ENCODE peak calls at places on chromosomes 12 and 14, in seven cellular contexts. E, O, R, I, T, J and D are unnamed samples. For H3K4me1, the result is how much of the 10 kb centered on the place peaks cover.

GRCh38 chr14:27881063-27881462 is 885.5 kb upstream of the FOXG1 start:
- DNase-seq in O (no peak), T (no peak), R (no peak), J (no peak), I (no peak), E (no peak), D (no peak)

GRCh38 chr14:95102678-95103039 is 54.7 kb downstream of the DICER1 start:
- DNase-seq in J (no peak), I (no peak), E (no peak), R (no peak), O (no peak), T (no peak), D (no peak)

GRCh38 chr12:101557092-101557491 is 37.7 kb upstream of the MYBPC1 start:
- DNase-seq in E (no peak), O (no peak), I (peak), R (no peak), T (no peak), J (no peak), D (no peak)

GRCh38 chr14:71629765-71630502 is 302.3 kb upstream of the RGS6 start:
- DNase-seq in E (no peak), I (peak), T (no peak), O (peak), R (peak), J (no peak), D (no peak)

GRCh38 chr12:63308701-63309100 is 157.7 kb upstream of the AVPR1A start:
- DNase-seq in I (peak), J (no peak), O (no peak), E (no peak), T (no peak), R (peak), D (no peak)

GRCh38 chr14:90383731-90384542 is 12.9 kb upstream of the CALM1 start:
- DNase-seq in T (peak), J (peak), I (peak), R (peak), E (peak), O (peak), D (no peak)

GRCh38 chr12:117968826-117969659 is at the start of gene KSR2:
- DNase-seq in I (peak), J (peak), O (peak), T (peak), E (no peak), R (peak), D (peak)

GRCh38 chr14:61122862-61123261 is 141.8 kb downstream of the SLC38A6 start:
- DNase-seq in T (no peak), E (no peak), O (no peak), I (no peak), J (no peak), R (no peak), D (no peak)

GRCh38 chr12:77220586-77220985 is 155.2 kb upstream of the E2F7 start:
- DNase-seq in J (peak), O (no peak), I (no peak), R (no peak), E (no peak), T (no peak), D (no peak)

GRCh38 chr12:52992699-52993557 is 13.3 kb upstream of the EIF4B start:
- DNase-seq in T (no peak), R (peak), O (peak), E (peak), I (no peak), J (peak), D (peak)

GRCh38 chr14:73248294-73248868 is 11.1 kb downstream of the PAPLN start:
- DNase-seq in I (no peak), E (no peak), R (peak), O (peak), J (peak), T (no peak), D (peak)

GRCh38 chr14:91089958-91090535 is 23.8 kb upstream of the DGLUCY start:
- DNase-seq in J (no peak), R (no peak), I (no peak), E (no peak), O (no peak), T (no peak), D (no peak)

GRCh38 chr12:103817791-103818190 is 23.2 kb downstream of the NT5DC3 start:
- DNase-seq in O (no peak), R (no peak), J (no peak), I (no peak), T (no peak), E (no peak), D (no peak)

GRCh38 chr12:66633676-66634075 is 45.2 kb downstream of the GRIP1 start:
- DNase-seq in T (no peak), R (no peak), I (peak), O (peak), J (peak), E (no peak), D (peak)

GRCh38 chr12:106753526-106753925 is 21.0 kb upstream of the RIC8B start:
- DNase-seq in T (no peak), J (no peak), R (no peak), O (no peak), E (no peak), I (no peak), D (no peak)

GRCh38 chr12:122022393-122023338 is 982 bp downstream of the BCL7A start:
- DNase-seq in E (peak), T (peak), O (peak), R (peak), J (no peak), I (peak), D (no peak)

GRCh38 chr12:90888316-90888715 is 66.7 kb downstream of the CCER1 start:
- DNase-seq in O (no peak), E (no peak), J (no peak), R (no peak), I (peak), T (no peak), D (no peak)

GRCh38 chr12:130675791-130676190 is 40.3 kb downstream of the RIMBP2 start:
- DNase-seq in R (no peak), T (no peak), J (no peak), E (no peak), I (no peak), O (no peak), D (no peak)

GRCh38 chr14:58777541-58777979 is 139.8 kb downstream of the DACT1 start:
- DNase-seq in E (peak), I (no peak), J (peak), T (no peak), R (no peak), O (no peak), D (no peak)

GRCh38 chr14:88204221-88204620 is 118.8 kb downstream of the KCNK10 start:
- DNase-seq in E (no peak), T (no peak), R (no peak), J (no peak), O (peak), I (no peak), D (no peak)

GRCh38 chr14:77041837-77042557 is 13.5 kb upstream of the IRF2BPL start:
- DNase-seq in I (peak), R (peak), T (no peak), E (peak), O (peak), J (peak), D (peak)

GRCh38 chr14:80634106-80634758 is 307.3 kb downstream of the CEP128 start:
- DNase-seq in E (peak), R (peak), J (no peak), T (no peak), I (peak), O (peak), D (peak)

GRCh38 chr12:27024291-27024690 is 1.9 kb downstream of the MED21 start:
- DNase-seq in R (peak), T (no peak), J (no peak), O (no peak), I (peak), E (no peak), D (no peak)

GRCh38 chr12:121190523-121191031 is 19.4 kb upstream of the P2RX4 start:
- DNase-seq in I (peak), O (peak), T (no peak), E (peak), R (peak), J (peak), D (peak)

GRCh38 chr12:3273409-3273853 is 196.3 kb downstream of the TSPAN9 start:
- DNase-seq in I (peak), T (no peak), R (peak), O (peak), J (peak), E (peak), D (peak)

GRCh38 chr14:77221241-77221871 is 39.8 kb downstream of the TMEM63C start:
- DNase-seq in E (no peak), R (no peak), I (no peak), J (no peak), O (no peak), T (no peak), D (no peak)

GRCh38 chr12:13211859-13212664 is 15.5 kb downstream of the EMP1 start:
- DNase-seq in E (peak), R (peak), J (peak), T (peak), O (peak), I (peak), D (no peak)

GRCh38 chr14:95332641-95333040 is 12.9 kb upstream of the CLMN start:
- DNase-seq in E (no peak), I (no peak), J (no peak), R (no peak), T (no peak), O (no peak), D (no peak)

GRCh38 chr12:3622021-3622731 is 130.7 kb downstream of the CRACR2A start:
- DNase-seq in O (no peak), R (peak), T (no peak), I (no peak), J (no peak), E (no peak), D (no peak)

GRCh38 chr12:131120831-131121271 is 167.1 kb downstream of the ADGRD1 start:
- DNase-seq in T (peak), I (no peak), R (no peak), E (no peak), J (no peak), O (no peak), D (no peak)

GRCh38 chr14:103334644-103335603 is 887 bp downstream of the EIF5 start:
- DNase-seq in T (no peak), E (peak), I (peak), J (peak), R (peak), O (peak), D (peak)

GRCh38 chr12:57238854-57239554 is 9.5 kb downstream of the SHMT2 start:
- DNase-seq in E (peak), R (peak), I (peak), O (peak), J (peak), T (peak), D (peak)

GRCh38 chr12:57236925-57237652 is 7.6 kb downstream of the SHMT2 start:
- DNase-seq in O (no peak), E (peak), R (peak), T (peak), I (peak), J (no peak), D (no peak)

GRCh38 chr12:57237653-57237951 is 8.1 kb downstream of the SHMT2 start:
- DNase-seq in O (peak), R (no peak), J (no peak), T (no peak), I (no peak), E (no peak), D (peak)

GRCh38 chr12:57239587-57240068 is 10.1 kb downstream of the SHMT2 start:
- DNase-seq in J (no peak), E (no peak), I (no peak), O (no peak), T (peak), R (peak), D (peak)

DNA sequence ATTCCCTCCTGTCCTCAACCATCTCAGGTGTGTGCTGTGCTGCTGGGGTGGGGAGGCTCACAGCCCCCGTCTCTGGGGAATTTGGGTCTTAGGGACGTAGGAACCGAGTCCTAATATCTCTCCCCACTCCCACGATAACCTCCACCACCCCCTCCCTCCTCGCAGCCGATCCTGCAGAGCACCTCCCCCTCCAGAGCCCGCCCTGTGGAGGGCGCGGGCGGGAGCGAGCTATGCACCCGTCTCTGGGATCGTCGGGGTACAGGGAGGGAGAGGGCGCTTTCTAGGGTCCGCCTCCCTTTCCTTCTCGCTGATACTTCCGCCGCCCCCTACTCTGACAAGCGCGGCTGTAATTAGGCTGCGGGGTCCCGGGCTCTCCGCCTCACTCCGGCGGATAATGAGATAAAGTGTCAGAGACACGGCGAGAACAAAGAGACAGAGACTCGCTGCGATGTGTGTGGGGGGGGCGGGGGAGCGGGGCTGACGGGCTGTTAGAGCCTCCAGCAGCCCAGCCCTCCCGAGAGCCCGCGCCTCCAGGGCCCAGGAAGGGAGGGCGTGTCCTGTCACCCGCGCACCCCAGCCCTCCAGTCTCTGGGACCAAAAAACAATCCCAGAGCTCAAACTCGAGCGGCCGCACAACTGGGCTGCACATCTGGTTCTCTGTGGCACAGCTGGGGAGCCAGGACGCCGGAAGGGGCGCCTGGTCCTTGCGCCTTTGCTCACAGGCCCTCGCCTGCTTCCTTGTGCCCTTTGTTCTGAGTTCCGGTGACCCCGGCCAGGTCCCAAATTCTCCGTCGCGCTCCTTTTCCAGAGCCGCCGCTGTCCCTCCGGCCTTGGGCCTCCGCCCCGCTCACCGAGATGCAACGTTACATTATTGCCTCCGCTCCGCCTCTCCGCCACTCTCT is 8.7 kb downstream of the SHMT2 start:
- DNase-seq in T (peak), J (no peak), E (peak), R (peak), I (no peak), O (no peak), D (no peak)
- H3K9ac ChIP-seq in T (peak), J (peak), E (peak), R (peak), I (peak), O (no peak), D (no peak)

GRCh38 chr14:87044807-87045206 is 948.2 kb downstream of the GALC start:
- DNase-seq in R (no peak), T (no peak), J (peak), I (no peak), E (no peak), O (no peak), D (no peak)
- H3K4me1 ChIP-seq in R (under half), T (under half), J (under half), I (under half), E (under half), O (under half), D (under half)

GRCh38 chr14:50039120-50039517 is 77.3 kb downstream of the VCPKMT start:
- DNase-seq in T (no peak), E (no peak), J (no peak), I (no peak), O (no peak), R (no peak), D (no peak)
- H3K9ac ChIP-seq in T (no peak), E (peak), J (peak), I (no peak), O (peak), R (peak), D (peak)

GRCh38 chr12:114933428-114934160 is 249.6 kb upstream of the TBX3 start:
- DNase-seq in E (peak), I (peak), J (peak), T (no peak), R (peak), O (peak), D (peak)

GRCh38 chr12:114935658-114936057 is 251.7 kb upstream of the TBX3 start:
- DNase-seq in O (peak), R (no peak), J (no peak), E (no peak), I (no peak), T (no peak), D (no peak)

GRCh38 chr12:114936148-114937099 is 252.4 kb upstream of the TBX3 start:
- DNase-seq in I (no peak), T (no peak), O (peak), E (peak), J (peak), R (peak), D (peak)

GRCh38 chr12:114931025-114931424 is 247.1 kb upstream of the TBX3 start:
- DNase-seq in T (no peak), I (no peak), O (no peak), R (no peak), J (no peak), E (no peak), D (no peak)

GRCh38 chr12:114932806-114933205 is 248.8 kb upstream of the TBX3 start:
- DNase-seq in J (no peak), T (no peak), O (peak), R (no peak), I (no peak), E (no peak), D (no peak)
- H3K4me1 ChIP-seq in J (under half), T (under half), O (under half), R (under half), I (under half), E (under half), D (under half)

DNA sequence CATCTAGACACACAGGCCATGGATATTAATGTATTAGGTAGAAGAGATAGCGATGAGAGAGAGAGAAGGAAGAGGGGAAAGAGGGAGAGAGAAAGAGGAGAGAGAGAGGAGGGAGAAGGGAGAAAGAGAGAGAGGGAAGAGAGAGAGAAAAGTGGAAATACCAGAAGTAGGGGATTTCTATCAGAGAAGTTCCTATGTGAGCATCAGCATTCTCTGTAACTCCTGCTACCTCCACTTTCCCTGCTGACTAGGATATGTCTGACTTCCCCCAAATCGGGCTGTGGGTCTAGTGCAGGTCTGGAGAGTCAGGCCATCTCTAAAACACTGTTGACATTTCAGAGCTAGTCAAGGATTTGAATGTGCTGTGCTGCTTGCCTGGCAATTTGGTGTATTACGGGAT is 3.6 kb downstream of the ARHGDIB start:
- DNase-seq in O (no peak), T (no peak), E (no peak), R (no peak), J (no peak), I (no peak), D (no peak)
- H3K9ac ChIP-seq in O (no peak), T (no peak), E (no peak), R (no peak), J (no peak), I (no peak), D (no peak)

GRCh38 chr14:52049271-52049670 is 19.6 kb downstream of the NID2 start:
- DNase-seq in J (no peak), O (no peak), R (no peak), T (no peak), E (no peak), I (no peak), D (no peak)
- H3K4me1 ChIP-seq in J (under half), O (under half), R (half or more), T (under half), E (under half), I (half or more), D (under half)

DNA sequence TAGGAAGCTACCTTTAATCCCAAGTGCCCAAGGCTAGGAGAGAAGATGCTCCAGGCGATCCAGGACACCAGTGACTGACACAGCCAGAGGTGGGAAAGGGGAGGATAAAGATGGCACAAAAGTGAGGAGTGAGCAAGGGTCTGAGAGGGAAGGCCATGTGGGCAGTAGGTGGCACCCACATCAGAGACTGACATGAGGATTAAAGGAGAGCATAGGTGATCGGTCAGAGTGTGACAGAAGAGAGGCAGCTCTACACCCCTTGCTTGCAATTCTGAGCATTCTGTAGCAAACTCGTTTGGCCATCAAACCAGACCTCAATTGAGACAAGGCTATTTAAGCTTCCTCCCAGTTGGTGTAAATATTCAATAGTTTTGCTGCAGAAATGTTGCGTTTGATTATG is 724 bp upstream of the CD27 start:
- DNase-seq in E (no peak), J (no peak), T (no peak), O (no peak), R (no peak), I (no peak), D (no peak)
- H3K9ac ChIP-seq in E (no peak), J (no peak), T (no peak), O (no peak), R (no peak), I (no peak), D (no peak)